ENCODE peak calls at places on chromosomes 2 and 18, in seven cellular contexts. E, D, T, F, H, I and Z are unnamed samples.

GRCh38 chr2:85216051-85216431 is 82.8 kb downstream of the TCF7L1 start:
- DNase-seq in E (no peak), D (no peak), T (no peak), F (no peak), H (no peak), I (no peak), Z (no peak)

GRCh38 chr18:25349131-25349925 is 2.6 kb downstream of the ZNF521 start:
- DNase-seq in E (no peak), D (no peak), T (no peak), F (peak), H (no peak), I (peak), Z (peak)

GRCh38 chr2:20661028-20661980 is 5.6 kb upstream of the GDF7 start:
- DNase-seq in E (peak), D (peak), T (no peak), F (peak), H (peak), I (peak), Z (peak)

GRCh38 chr2:115558725-115559124 is 1116.3 kb downstream of the DPP10 start:
- DNase-seq in E (no peak), D (no peak), T (no peak), F (no peak), H (no peak), I (no peak), Z (no peak)

GRCh38 chr18:58942486-58942885 is 77.8 kb downstream of the ZNF532 start:
- DNase-seq in E (no peak), D (no peak), T (no peak), F (no peak), H (no peak), I (peak), Z (no peak)

GRCh38 chr2:23767871-23768611 is 158.9 kb downstream of the ATAD2B start:
- DNase-seq in E (no peak), D (no peak), T (no peak), F (no peak), H (no peak), I (no peak), Z (peak)

GRCh38 chr2:26693287-26693849 is 846 bp downstream of the KCNK3 start:
- DNase-seq in E (no peak), D (no peak), T (no peak), F (peak), H (no peak), I (no peak), Z (no peak)

GRCh38 chr2:44448860-44449527 is 87.2 kb downstream of the CAMKMT start:
- DNase-seq in E (no peak), D (no peak), T (no peak), F (no peak), H (no peak), I (no peak), Z (no peak)

GRCh38 chr2:148978026-148978685 is 60.3 kb upstream of the LYPD6B start:
- DNase-seq in E (no peak), D (no peak), T (no peak), F (no peak), H (no peak), I (no peak), Z (no peak)

GRCh38 chr18:23943903-23944624 is 70.5 kb upstream of the TTC39C start:
- DNase-seq in E (no peak), D (no peak), T (no peak), F (no peak), H (no peak), I (peak), Z (peak)

GRCh38 chr2:169715379-169716228 is 18.0 kb upstream of the KLHL23 start:
- DNase-seq in E (peak), D (peak), T (no peak), F (peak), H (no peak), I (peak), Z (peak)

GRCh38 chr2:240584486-240585031 is 2.0 kb upstream of the CAPN10 start:
- DNase-seq in E (peak), D (no peak), T (peak), F (no peak), H (no peak), I (no peak), Z (no peak)

GRCh38 chr18:36176177-36176584 is 11.1 kb upstream of the MOCOS start:
- DNase-seq in E (no peak), D (no peak), T (no peak), F (peak), H (no peak), I (no peak), Z (no peak)

GRCh38 chr18:78640596-78640995 is 339.0 kb upstream of the SALL3 start:
- DNase-seq in E (no peak), D (no peak), T (no peak), F (no peak), H (no peak), I (no peak), Z (no peak)

GRCh38 chr2:85427300-85427699 is 8.8 kb downstream of the SH2D6 start:
- DNase-seq in E (no peak), D (no peak), T (no peak), F (no peak), H (no peak), I (no peak), Z (no peak)

GRCh38 chr2:5070257-5070656 is 621.9 kb upstream of the SOX11 start:
- DNase-seq in E (no peak), D (no peak), T (no peak), F (no peak), H (no peak), I (no peak), Z (peak)

GRCh38 chr18:50301074-50301473 is 13.6 kb upstream of the CXXC1 start:
- DNase-seq in E (no peak), D (no peak), T (no peak), F (no peak), H (no peak), I (no peak), Z (no peak)

GRCh38 chr2:134247679-134248078 is 6.2 kb upstream of the MGAT5 start:
- DNase-seq in E (no peak), D (no peak), T (no peak), F (no peak), H (no peak), I (no peak), Z (no peak)

GRCh38 chr2:39494784-39495251 is 57.7 kb upstream of the MAP4K3 start:
- DNase-seq in E (peak), D (no peak), T (peak), F (peak), H (peak), I (peak), Z (peak)

GRCh38 chr2:88590998-88591613 is 36.2 kb downstream of the EIF2AK3 start:
- DNase-seq in E (peak), D (peak), T (no peak), F (peak), H (peak), I (peak), Z (peak)

GRCh38 chr18:75581336-75582121 is 154.0 kb upstream of the SMIM21 start:
- DNase-seq in E (no peak), D (no peak), T (no peak), F (no peak), H (no peak), I (peak), Z (peak)

GRCh38 chr2:226658555-226658954 is 141.1 kb downstream of the IRS1 start:
- DNase-seq in E (no peak), D (no peak), T (no peak), F (no peak), H (no peak), I (peak), Z (peak)

GRCh38 chr2:121256720-121257475 is 28.1 kb downstream of the TFCP2L1 start:
- DNase-seq in E (no peak), D (no peak), T (no peak), F (peak), H (no peak), I (no peak), Z (no peak)

GRCh38 chr18:59459352-59460059 is 100.4 kb upstream of the LMAN1 start:
- DNase-seq in E (no peak), D (no peak), T (no peak), F (peak), H (peak), I (peak), Z (peak)

GRCh38 chr2:164826293-164827243 is 15.1 kb downstream of the COBLL1 start:
- DNase-seq in E (peak), D (peak), T (no peak), F (peak), H (no peak), I (peak), Z (peak)

GRCh38 chr2:98170076-98170475 is 83.1 kb downstream of the VWA3B start:
- DNase-seq in E (no peak), D (no peak), T (no peak), F (no peak), H (no peak), I (no peak), Z (no peak)

GRCh38 chr2:237354930-237355329 is 59.0 kb downstream of the COL6A3 start:
- DNase-seq in E (no peak), D (no peak), T (no peak), F (no peak), H (no peak), I (peak), Z (peak)

GRCh38 chr18:55264108-55264507 is 304.8 kb upstream of the CCDC68 start:
- DNase-seq in E (no peak), D (no peak), T (peak), F (no peak), H (no peak), I (peak), Z (peak)

GRCh38 chr2:80304522-80304878 is at the start of gene LRRTM1:
- DNase-seq in E (no peak), D (no peak), T (no peak), F (peak), H (no peak), I (no peak), Z (no peak)

GRCh38 chr18:70333316-70333715 is 44.5 kb downstream of the SOCS6 start:
- DNase-seq in E (no peak), D (no peak), T (no peak), F (no peak), H (no peak), I (peak), Z (no peak)

DNA sequence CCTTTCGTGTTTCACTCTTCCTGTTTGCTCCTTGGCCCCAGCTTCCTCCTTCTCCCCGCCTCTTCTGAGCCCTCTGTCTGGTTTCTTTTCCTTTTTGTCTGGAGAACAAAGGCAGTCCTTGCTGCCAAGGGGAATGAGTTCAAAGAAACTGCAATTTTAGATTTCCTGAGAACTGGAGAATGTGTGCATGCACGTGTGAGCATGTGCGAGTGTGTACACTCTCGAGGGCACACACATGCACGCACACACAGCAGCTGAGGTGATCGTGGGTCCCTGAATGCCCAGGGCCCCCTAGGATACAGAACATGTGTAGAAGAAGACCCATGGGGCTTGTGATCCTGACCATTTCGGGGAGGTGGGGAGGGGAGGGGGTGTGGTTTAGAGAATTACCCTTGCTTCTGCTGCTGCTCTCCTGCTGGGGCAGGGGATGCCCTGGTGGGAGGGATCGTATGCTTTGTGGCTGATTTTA is 151.8 kb downstream of the DYSF start:
- DNase-seq in E (no peak), D (no peak), T (no peak), F (no peak), H (no peak), I (no peak), Z (no peak)
- H3K4me3 ChIP-seq in E (no peak), D (no peak), T (no peak), F (no peak), H (no peak), I (no peak), Z (no peak)

GRCh38 chr2:195672674-195673073 is 15.6 kb downstream of the SLC39A10 start:
- DNase-seq in E (no peak), D (no peak), T (no peak), F (no peak), H (no peak), I (no peak), Z (no peak)
- TF ChIP-seq CTCF in E (no peak), D (no peak), T (no peak), F (peak), H (no peak), I (peak), Z (no peak)

GRCh38 chr2:64641585-64641984 is 12.1 kb downstream of the SERTAD2 start:
- DNase-seq in E (no peak), D (no peak), T (no peak), F (no peak), H (no peak), I (no peak), Z (no peak)

GRCh38 chr2:64638502-64639120 is 15.1 kb downstream of the SERTAD2 start:
- DNase-seq in E (no peak), D (no peak), T (no peak), F (no peak), H (no peak), I (no peak), Z (no peak)

GRCh38 chr2:64640153-64641044 is 13.3 kb downstream of the SERTAD2 start:
- DNase-seq in E (no peak), D (no peak), T (no peak), F (no peak), H (no peak), I (no peak), Z (no peak)

GRCh38 chr2:64637931-64638330 is 15.8 kb downstream of the SERTAD2 start:
- DNase-seq in E (no peak), D (no peak), T (no peak), F (no peak), H (no peak), I (no peak), Z (no peak)

DNA sequence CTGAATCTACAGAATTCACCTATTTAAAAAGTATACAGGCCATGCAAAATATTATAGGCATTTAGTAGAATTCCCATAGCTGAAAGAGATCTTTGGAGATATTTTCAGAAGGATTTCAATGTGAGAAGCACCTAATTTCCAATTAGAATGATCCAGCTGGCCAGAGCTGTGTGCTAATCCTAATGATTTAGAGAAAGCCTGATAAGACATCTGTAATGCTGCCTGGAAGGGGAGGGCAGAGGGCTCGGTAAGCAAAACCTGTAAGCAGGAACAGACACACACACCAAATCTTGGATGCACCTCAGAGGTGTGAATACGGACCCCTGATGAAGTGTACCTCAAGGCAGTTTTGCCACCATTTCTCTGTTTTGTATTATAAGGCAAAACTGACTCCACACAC is 14.0 kb downstream of the SERTAD2 start:
- DNase-seq in E (no peak), D (no peak), T (no peak), F (no peak), H (no peak), I (no peak), Z (no peak)
- H3K4me3 ChIP-seq in E (no peak), D (no peak), T (no peak), F (no peak), H (no peak), I (no peak), Z (no peak)

GRCh38 chr2:104965900-104966299 is 72.0 kb upstream of the MRPS9 start:
- DNase-seq in E (no peak), D (no peak), T (no peak), F (no peak), H (no peak), I (no peak), Z (no peak)
- TF ChIP-seq CTCF in E (no peak), D (no peak), T (no peak), F (no peak), H (no peak), I (no peak), Z (no peak)

GRCh38 chr2:70517804-70518203 is 35.8 kb downstream of the TGFA start:
- DNase-seq in E (no peak), D (no peak), T (no peak), F (no peak), H (no peak), I (no peak), Z (no peak)
- H3K4me3 ChIP-seq in E (no peak), D (no peak), T (no peak), F (no peak), H (no peak), I (no peak), Z (no peak)

DNA sequence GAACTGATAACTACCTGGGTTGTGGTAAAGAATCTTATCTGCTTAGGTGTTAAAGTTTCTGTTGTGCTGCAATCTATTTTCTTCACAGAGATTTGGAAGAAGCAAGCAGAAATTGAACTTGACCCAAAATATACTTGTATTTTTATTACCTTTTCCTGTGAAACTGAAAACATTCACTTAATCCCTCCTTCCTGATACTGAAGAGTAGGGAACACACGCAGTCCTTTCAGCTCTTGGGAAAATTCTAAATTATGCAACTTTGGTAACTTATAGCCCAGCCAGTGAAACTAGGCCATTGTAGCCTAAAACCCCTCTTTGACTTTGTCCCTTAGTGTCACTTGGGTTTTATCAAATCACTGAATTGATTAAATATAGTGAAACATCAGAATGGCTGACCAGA is 128.4 kb upstream of the MEIS1 start:
- DNase-seq in E (no peak), D (no peak), T (no peak), F (no peak), H (no peak), I (no peak), Z (no peak)
- TF ChIP-seq CTCF in E (no peak), D (no peak), T (no peak), F (no peak), H (no peak), I (no peak), Z (no peak)